ENCODE peak calls at places on chromosomes 13 and 19, in ten cellular contexts. I, K, J, A, Q, R, F, G, T and W are unnamed samples.

GRCh38 chr13:45331981-45332830 is 8.8 kb downstream of the TPT1 start:
- DNase-seq in G (no peak), T (no peak), J (no peak), R (peak; percentile 23), A (no peak), Q (no peak), K (peak; percentile 54), F (peak; percentile 76), I (no peak), W (peak; percentile 86)

GRCh38 chr19:8306235-8307054 is 1.7 kb downstream of the CD320 start:
- DNase-seq in G (no peak), A (peak; percentile 24), J (no peak), K (peak; percentile 37), T (no peak), F (no peak), R (no peak), I (no peak), Q (peak; percentile 55), W (no peak)

GRCh38 chr13:28658796-28659610 is at the start of gene POMP:
- DNase-seq in Q (peak; percentile 98), G (peak; percentile 93), F (peak; percentile 86), T (peak; percentile 66), R (peak; percentile 84), K (peak; percentile 97), J (peak; percentile 79), I (peak; percentile 93), A (peak; percentile 66), W (peak; percentile 93)

GRCh38 chr13:101942038-101942437 is 459.8 kb downstream of the FGF14 start:
- DNase-seq in R (peak; percentile 4), I (no peak), Q (peak; percentile 57), G (no peak), T (no peak), J (no peak), A (no peak), F (peak; percentile 54), K (no peak), W (peak; percentile 59)

GRCh38 chr13:31968473-31968872 is 63.1 kb upstream of the FRY start:
- DNase-seq in T (no peak), R (peak; percentile 59), G (no peak), Q (no peak), K (peak; percentile 63), I (no peak), J (no peak), A (no peak), F (no peak), W (no peak)

GRCh38 chr13:51848674-51849073 is 3.7 kb upstream of the TMEM272 start:
- DNase-seq in Q (no peak), K (no peak), J (no peak), G (no peak), I (no peak), T (no peak), R (no peak), A (no peak), F (peak; percentile 74), W (peak; percentile 48)

GRCh38 chr13:99704390-99704789 is 203.1 kb downstream of the TM9SF2 start:
- DNase-seq in I (no peak), R (no peak), Q (no peak), G (no peak), A (no peak), J (no peak), K (no peak), T (no peak), F (no peak), W (no peak)

GRCh38 chr13:112850273-112850672 is 118.7 kb upstream of the MCF2L start:
- DNase-seq in J (no peak), R (no peak), I (no peak), A (no peak), F (no peak), T (no peak), Q (no peak), K (no peak), G (no peak), W (no peak)

GRCh38 chr19:8526345-8527062 is 12.5 kb upstream of the ZNF414 start:
- DNase-seq in F (peak; percentile 95), K (peak; percentile 94), T (peak; percentile 34), I (no peak), R (peak; percentile 92), J (peak; percentile 86), G (peak; percentile 88), A (peak; percentile 80), Q (no peak), W (peak; percentile 69)

GRCh38 chr19:16429066-16429758 is 42.6 kb downstream of the EPS15L1 start:
- DNase-seq in F (peak; percentile 8), Q (peak; percentile 68), T (no peak), I (no peak), G (peak; percentile 49), R (no peak), A (no peak), J (no peak), K (peak; percentile 88), W (peak; percentile 86)

GRCh38 chr13:31945202-31945978 is 86.2 kb upstream of the FRY start:
- DNase-seq in G (no peak), R (peak; percentile 46), Q (no peak), T (no peak), K (peak; percentile 84), F (peak; percentile 79), A (no peak), J (peak; percentile 75), I (no peak), W (peak; percentile 85)

GRCh38 chr19:10499550-10500246 is 3.5 kb downstream of the KEAP1 start:
- DNase-seq in J (no peak), T (no peak), G (no peak), A (no peak), Q (no peak), F (no peak), I (no peak), K (no peak), R (no peak), W (no peak)

GRCh38 chr19:33392341-33393285 is 19.1 kb downstream of the CEBPG start:
- DNase-seq in J (no peak), Q (no peak), K (no peak), G (no peak), T (no peak), A (peak; percentile 96), I (no peak), F (no peak), R (no peak), W (no peak)

GRCh38 chr13:41490616-41491015 is 33.3 kb downstream of the RGCC start:
- DNase-seq in I (no peak), G (no peak), J (no peak), T (no peak), A (no peak), R (no peak), F (no peak), Q (no peak), K (no peak), W (no peak)

GRCh38 chr13:26377038-26377437 is 123.1 kb downstream of the CDK8 start:
- DNase-seq in K (no peak), T (no peak), F (peak; percentile 44), G (no peak), A (peak; percentile 16), I (no peak), J (no peak), Q (peak; percentile 60), R (peak; percentile 2), W (peak; percentile 25)

GRCh38 chr19:40348961-40349507 is 539 bp downstream of the PLD3 start:
- DNase-seq in J (no peak), K (no peak), I (no peak), R (peak; percentile 9), F (peak; percentile 26), A (no peak), Q (peak; percentile 75), G (no peak), T (no peak), W (peak; percentile 43)

GRCh38 chr19:48203227-48203793 is 32.8 kb downstream of the ZSWIM9 start:
- DNase-seq in G (no peak), Q (peak; percentile 65), K (no peak), J (no peak), I (no peak), T (no peak), A (no peak), R (no peak), F (no peak), W (no peak)

GRCh38 chr19:4083677-4084546 is 17.2 kb upstream of the ZBTB7A start:
- DNase-seq in K (peak; percentile 25), I (peak; percentile 20), T (no peak), A (no peak), R (peak; percentile 66), F (peak; percentile 61), J (no peak), G (no peak), Q (peak; percentile 85), W (no peak)

GRCh38 chr13:43232866-43233265 is 209.5 kb downstream of the DNAJC15 start:
- DNase-seq in G (no peak), T (no peak), I (no peak), R (no peak), J (no peak), Q (no peak), K (no peak), A (no peak), F (peak; percentile 81), W (peak; percentile 60)